ENCODE peak calls at places on chromosome 18, in four cellular contexts. B is brain microvascular endothelial cell, R is lower lobe of right lung, T is hepatocyte. Y is an unnamed sample.

GRCh38 chr18:21735452-21736015 is 5.1 kb upstream of the MIB1 start:
- DNase-seq in B (peak), T (peak), R (peak), Y (peak)

GRCh38 chr18:32280188-32280783 is 90.4 kb downstream of the MEP1B start:
- DNase-seq in B (no peak), R (no peak), T (no peak), Y (peak)

GRCh38 chr18:9571546-9571945 is 42.8 kb downstream of the PPP4R1 start:
- DNase-seq in R (no peak), T (no peak), B (no peak), Y (no peak)

GRCh38 chr18:79987566-79987965 is 797 bp downstream of the TXNL4A start:
- DNase-seq in B (no peak), R (no peak), T (no peak), Y (no peak)

GRCh38 chr18:57438669-57439616 is 3.8 kb downstream of the ONECUT2 start:
- DNase-seq in R (no peak), B (no peak), T (no peak), Y (no peak)

GRCh38 chr18:62918361-62918760 is 203.0 kb downstream of the PHLPP1 start:
- DNase-seq in B (no peak), R (no peak), T (no peak), Y (no peak)

GRCh38 chr18:49135871-49136270 is 185.1 kb upstream of the SMAD7 start:
- DNase-seq in T (peak), R (no peak), B (peak), Y (no peak)

GRCh38 chr18:45626330-45627203 is 11.3 kb downstream of the SLC14A2 start:
- DNase-seq in T (peak), R (no peak), B (peak), Y (no peak)

GRCh38 chr18:7467708-7468466 is 99.2 kb upstream of the PTPRM start:
- DNase-seq in T (no peak), R (no peak), B (peak), Y (no peak)

GRCh38 chr18:43919565-43919964 is 642.3 kb upstream of the SYT4 start:
- DNase-seq in R (no peak), T (no peak), B (peak), Y (no peak)

GRCh38 chr18:3329471-3329870 is 67.5 kb downstream of the MYL12B start:
- DNase-seq in T (no peak), B (no peak), R (no peak), Y (no peak)

GRCh38 chr18:24014062-24014985 is at the start of gene TTC39C:
- DNase-seq in R (peak), B (peak), T (peak), Y (peak)

GRCh38 chr18:49510393-49511115 is 23.5 kb upstream of the C18orf32 start:
- DNase-seq in T (peak), B (peak), R (no peak), Y (peak)

GRCh38 chr18:65938592-65939372 is 188.0 kb downstream of the CDH7 start:
- DNase-seq in T (peak), R (no peak), B (peak), Y (peak)

GRCh38 chr18:57780318-57781127 is 22.6 kb downstream of the ATP8B1 start:
- DNase-seq in B (peak), T (no peak), R (no peak), Y (no peak)

GRCh38 chr18:48948112-48949050 is 2.4 kb downstream of the SMAD7 start:
- DNase-seq in T (peak), R (peak), B (peak), Y (peak)

GRCh38 chr18:31155498-31155897 is 7.2 kb downstream of the DSC1 start:
- DNase-seq in T (no peak), B (no peak), R (no peak), Y (no peak)

GRCh38 chr18:71998547-71998946 is 545.6 kb downstream of the CBLN2 start:
- DNase-seq in B (no peak), T (peak), R (no peak), Y (no peak)

GRCh38 chr18:62436636-62437519 is 85.9 kb upstream of the ZCCHC2 start:
- DNase-seq in B (peak), R (peak), T (peak), Y (peak)

GRCh38 chr18:62660741-62661140 is 54.6 kb upstream of the PHLPP1 start:
- DNase-seq in R (no peak), T (no peak), B (no peak), Y (no peak)

GRCh38 chr18:63994783-63995399 is 25.0 kb downstream of the SERPINB8 start:
- DNase-seq in B (peak), T (peak), R (peak), Y (peak)

GRCh38 chr18:12803069-12803936 is 80.7 kb downstream of the PTPN2 start:
- DNase-seq in B (no peak), R (no peak), T (no peak), Y (no peak)
- H3K4me3 ChIP-seq in B (no peak), R (no peak), T (no peak), Y (no peak)

DNA sequence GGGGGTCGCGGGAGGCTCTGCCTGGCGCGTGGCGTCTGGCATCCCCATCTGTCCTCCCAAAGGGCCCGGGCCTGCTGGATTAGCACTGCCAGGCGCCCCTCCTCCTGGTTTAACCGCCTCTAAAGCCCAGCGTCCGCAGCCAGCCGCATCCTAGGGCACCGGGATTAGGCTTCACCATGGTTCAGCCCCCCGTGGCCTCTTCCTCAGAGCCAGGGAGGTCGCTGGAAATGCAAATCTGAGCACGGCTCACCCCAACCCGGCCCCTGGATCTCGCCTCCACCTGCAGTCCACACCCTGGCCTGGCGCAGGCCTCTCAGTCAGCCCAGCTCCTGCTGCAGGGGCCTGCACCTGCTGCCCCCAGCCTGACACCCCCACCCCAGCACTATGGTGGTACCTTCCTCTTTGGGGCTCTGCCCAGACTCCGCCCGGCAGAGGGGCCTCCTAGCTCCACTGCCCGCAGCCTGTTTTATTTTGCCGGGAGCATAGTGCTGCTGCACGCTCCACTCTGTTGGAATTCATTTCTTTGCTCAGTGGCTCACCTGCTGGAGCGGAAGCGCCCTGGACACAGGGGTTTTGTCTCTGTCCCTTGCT is 13.2 kb downstream of the PRELID3A start:
- DNase-seq in B (no peak), T (peak), R (no peak), Y (no peak)
- H3K4me3 ChIP-seq in B (peak), T (no peak), R (no peak), Y (peak)

GRCh38 chr18:76490040-76490439 is 5.0 kb downstream of the ZNF516 start:
- DNase-seq in B (no peak), T (no peak), R (no peak), Y (no peak)
- H3K4me3 ChIP-seq in B (peak), T (peak), R (peak), Y (peak)

DNA sequence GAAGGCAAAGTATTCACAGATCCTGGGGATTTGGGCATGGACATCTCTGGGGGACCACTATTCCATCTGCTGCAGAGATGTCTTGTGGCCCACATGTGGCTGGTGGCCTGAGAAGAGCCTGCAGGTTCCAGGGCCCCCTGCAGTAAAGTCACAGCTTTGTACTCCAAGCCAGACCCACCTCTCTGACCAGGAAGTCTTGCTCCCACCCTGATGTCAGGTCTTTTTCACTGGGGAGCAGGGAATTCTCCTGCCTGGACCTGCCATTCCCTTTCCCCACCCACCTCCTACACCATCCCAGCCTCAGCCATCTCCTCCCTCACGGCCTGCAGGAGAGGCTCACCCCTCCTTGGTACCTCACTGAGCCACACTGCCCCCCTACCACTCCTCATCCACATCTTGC is 211.8 kb downstream of the SMAD2 start:
- DNase-seq in T (no peak), R (no peak), B (no peak), Y (no peak)
- H3K4me3 ChIP-seq in T (no peak), R (no peak), B (no peak), Y (no peak)

GRCh38 chr18:25176516-25177042 is 175.4 kb downstream of the ZNF521 start:
- DNase-seq in R (no peak), B (no peak), T (no peak), Y (no peak)
- H3K4me3 ChIP-seq in R (no peak), B (no peak), T (no peak), Y (no peak)

DNA sequence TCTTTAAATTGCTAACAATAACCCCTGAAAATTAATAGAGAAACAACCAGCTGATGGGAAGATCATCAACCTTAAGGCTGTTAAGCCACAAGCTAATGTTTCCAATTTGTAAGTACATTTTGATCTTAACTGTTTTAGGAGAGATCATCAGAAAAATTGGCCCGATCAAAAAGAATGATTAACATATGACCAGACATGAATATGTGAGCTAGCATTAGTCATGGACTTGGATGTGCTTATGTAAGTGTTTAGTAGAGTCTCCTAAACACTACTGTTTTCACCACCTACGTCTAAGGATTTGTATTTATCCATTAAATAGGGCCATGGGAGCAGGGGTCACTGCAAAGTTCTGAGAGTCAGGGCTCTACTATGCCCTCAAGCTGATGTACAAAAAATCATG is 4.3 kb downstream of the LMAN1 start:
- DNase-seq in R (no peak), B (no peak), T (no peak), Y (no peak)
- H3K4me3 ChIP-seq in R (no peak), B (no peak), T (no peak), Y (no peak)